ENCODE peak calls at places on chromosomes 2 and 18, in six cellular contexts. J is Daoy; F is endodermal cell; G is stimulated activated CD4-positive, alpha-beta T cell treated with anti-CD3 and anti-CD28 coated beads, Interleukin-12 subunit alpha, Interleukin-12 subunit beta, amount 100 ng/mL, for 4 hours; V is AG04449; A is T-helper 1 cell. S is an unnamed sample.

GRCh38 chr2:74206180-74206688 is 7.8 kb downstream of the MTHFD2 start:
- DNase-seq in J (peak), F (peak), G (no peak), V (no peak), A (peak), S (peak)

GRCh38 chr2:105734762-105735538 is 9.8 kb upstream of the NCK2 start:
- DNase-seq in J (peak), F (no peak), G (no peak), V (peak), A (no peak), S (no peak)

GRCh38 chr2:80545420-80546192 is 241.1 kb upstream of the LRRTM1 start:
- DNase-seq in J (no peak), F (peak), G (no peak), V (no peak), A (no peak), S (no peak)

GRCh38 chr2:148675708-148676107 is 31.2 kb downstream of the EPC2 start:
- DNase-seq in J (no peak), F (no peak), G (no peak), V (no peak), A (no peak), S (no peak)

GRCh38 chr2:240259201-240259923 is 118.9 kb upstream of the OTOS start:
- DNase-seq in J (no peak), F (no peak), G (no peak), V (no peak), A (no peak), S (no peak)

GRCh38 chr2:231469568-231469920 is 5.3 kb upstream of the NCL start:
- DNase-seq in J (no peak), F (no peak), G (no peak), V (no peak), A (no peak), S (no peak)

GRCh38 chr2:211875488-211875887 is 663.1 kb downstream of the ERBB4 start:
- DNase-seq in J (no peak), F (no peak), G (no peak), V (no peak), A (no peak), S (no peak)

GRCh38 chr18:22405142-22405541 is 12.6 kb downstream of the CTAGE1 start:
- DNase-seq in J (no peak), F (no peak), G (no peak), V (no peak), A (no peak), S (no peak)

GRCh38 chr2:2876350-2877042 is 501.1 kb downstream of the EIPR1 start:
- DNase-seq in J (no peak), F (peak), G (no peak), V (no peak), A (no peak), S (no peak)

GRCh38 chr2:20356042-20356441 is 5.4 kb upstream of the PUM2 start:
- DNase-seq in J (peak), F (no peak), G (no peak), V (peak), A (no peak), S (no peak)

GRCh38 chr2:231187736-231188505 is 10.5 kb upstream of the ARMC9 start:
- DNase-seq in J (peak), F (peak), G (no peak), V (peak), A (no peak), S (peak)

GRCh38 chr2:65228249-65228750 is 669 bp downstream of the ACTR2 start:
- DNase-seq in J (no peak), F (no peak), G (no peak), V (no peak), A (peak), S (peak)

GRCh38 chr2:156864753-156865152 is 392.8 kb upstream of the GALNT5 start:
- DNase-seq in J (no peak), F (no peak), G (no peak), V (no peak), A (no peak), S (no peak)

GRCh38 chr2:15385184-15385583 is 175.9 kb downstream of the NBAS start:
- DNase-seq in J (no peak), F (no peak), G (no peak), V (no peak), A (no peak), S (no peak)

GRCh38 chr2:122193622-122194021 is 438.2 kb downstream of the TSN start:
- DNase-seq in J (no peak), F (no peak), G (no peak), V (no peak), A (no peak), S (no peak)

GRCh38 chr2:10287766-10288165 is 14.9 kb upstream of the HPCAL1 start:
- DNase-seq in J (no peak), F (no peak), G (no peak), V (no peak), A (no peak), S (no peak)

GRCh38 chr2:30264236-30264635 is 32.9 kb downstream of the LBH start:
- DNase-seq in J (no peak), F (peak), G (no peak), V (no peak), A (no peak), S (peak)

GRCh38 chr2:200296118-200296517 is 10.4 kb upstream of the SPATS2L start:
- DNase-seq in J (no peak), F (no peak), G (no peak), V (no peak), A (no peak), S (no peak)

GRCh38 chr2:233713262-233713615 is 532 bp downstream of the UGT1A5 start:
- DNase-seq in J (no peak), F (no peak), G (no peak), V (no peak), A (no peak), S (no peak)

GRCh38 chr18:10232062-10232461 is 222.4 kb upstream of the APCDD1 start:
- DNase-seq in J (no peak), F (no peak), G (no peak), V (no peak), A (no peak), S (no peak)

GRCh38 chr18:76673281-76674005 is 148.9 kb upstream of the ZNF236 start:
- DNase-seq in J (no peak), F (peak), G (no peak), V (no peak), A (no peak), S (no peak)